ENCODE peak calls at places on chromosome 22, in ten cellular contexts. One of them, this sample, is unnamed.

GRCh38 chr22:33811686-33812085 is 108.6 kb downstream of the LARGE1 start:
- DNase-seq in H9: no peak
- DNase-seq in endothelial cell: no peak
- DNase-seq in psoas muscle: peak; percentile 57
- DNase-seq in tibial nerve: peak; percentile 18
- DNase-seq in MM.1S: no peak
- DNase-seq in right lobe of liver: no peak
- DNase-seq in A673: no peak
- DNase-seq in lower lobe of right lung: no peak
- DNase-seq in astrocyte of the cerebellum: no peak
- DNase-seq in this sample: no peak

GRCh38 chr22:48651036-48651890 is 1176.4 kb downstream of the BRD1 start:
- DNase-seq in right lobe of liver: no peak
- DNase-seq in MM.1S: no peak
- DNase-seq in A673: no peak
- DNase-seq in astrocyte of the cerebellum: no peak
- DNase-seq in psoas muscle: no peak
- DNase-seq in H9: no peak
- DNase-seq in lower lobe of right lung: no peak
- DNase-seq in tibial nerve: no peak
- DNase-seq in endothelial cell: no peak
- DNase-seq in this sample: no peak

GRCh38 chr22:44179989-44180705 is 578 bp upstream of the PARVG start:
- DNase-seq in astrocyte of the cerebellum: no peak
- DNase-seq in MM.1S: no peak
- DNase-seq in tibial nerve: no peak
- DNase-seq in right lobe of liver: no peak
- DNase-seq in A673: no peak
- DNase-seq in endothelial cell: no peak
- DNase-seq in H9: no peak
- DNase-seq in psoas muscle: no peak
- DNase-seq in lower lobe of right lung: no peak
- DNase-seq in this sample: no peak

GRCh38 chr22:46967445-46968358 is 205.3 kb downstream of the TBC1D22A start:
- DNase-seq in tibial nerve: no peak
- DNase-seq in right lobe of liver: no peak
- DNase-seq in H9: no peak
- DNase-seq in MM.1S: no peak
- DNase-seq in lower lobe of right lung: no peak
- DNase-seq in psoas muscle: no peak
- DNase-seq in A673: peak; percentile 74
- DNase-seq in endothelial cell: no peak
- DNase-seq in astrocyte of the cerebellum: peak; percentile 19
- DNase-seq in this sample: no peak

GRCh38 chr22:49674479-49674830 is 153.2 kb downstream of the BRD1 start:
- DNase-seq in endothelial cell: no peak
- DNase-seq in MM.1S: no peak
- DNase-seq in lower lobe of right lung: peak; percentile 10
- DNase-seq in H9: no peak
- DNase-seq in astrocyte of the cerebellum: no peak
- DNase-seq in A673: no peak
- DNase-seq in tibial nerve: no peak
- DNase-seq in psoas muscle: no peak
- DNase-seq in right lobe of liver: no peak
- DNase-seq in this sample: no peak

GRCh38 chr22:44797181-44797720 is 44.9 kb downstream of the ARHGAP8 start:
- DNase-seq in lower lobe of right lung: no peak
- DNase-seq in A673: no peak
- DNase-seq in psoas muscle: no peak
- DNase-seq in astrocyte of the cerebellum: no peak
- DNase-seq in H9: no peak
- DNase-seq in right lobe of liver: no peak
- DNase-seq in tibial nerve: no peak
- DNase-seq in MM.1S: no peak
- DNase-seq in endothelial cell: no peak
- DNase-seq in this sample: no peak

GRCh38 chr22:46703166-46703995 is 34.7 kb downstream of the CERK start:
- DNase-seq in endothelial cell: no peak
- DNase-seq in A673: no peak
- DNase-seq in astrocyte of the cerebellum: no peak
- DNase-seq in tibial nerve: no peak
- DNase-seq in H9: no peak
- DNase-seq in psoas muscle: no peak
- DNase-seq in right lobe of liver: no peak
- DNase-seq in MM.1S: no peak
- DNase-seq in lower lobe of right lung: no peak
- DNase-seq in this sample: no peak

GRCh38 chr22:37253164-37253660 is 9.1 kb upstream of the RAC2 start:
- DNase-seq in tibial nerve: no peak
- DNase-seq in lower lobe of right lung: no peak
- DNase-seq in endothelial cell: no peak
- DNase-seq in MM.1S: no peak
- DNase-seq in A673: peak; percentile 31
- DNase-seq in astrocyte of the cerebellum: no peak
- DNase-seq in H9: no peak
- DNase-seq in right lobe of liver: no peak
- DNase-seq in psoas muscle: no peak
- DNase-seq in this sample: no peak

GRCh38 chr22:22195265-22196017 is 49.1 kb upstream of the VPREB1 start:
- DNase-seq in MM.1S: peak; percentile 97
- DNase-seq in lower lobe of right lung: peak; percentile 74
- DNase-seq in psoas muscle: peak; percentile 41
- DNase-seq in A673: peak; percentile 65
- DNase-seq in H9: peak; percentile 91
- DNase-seq in endothelial cell: peak; percentile 80
- DNase-seq in astrocyte of the cerebellum: peak; percentile 24
- DNase-seq in tibial nerve: peak; percentile 20
- DNase-seq in right lobe of liver: peak; percentile 78
- DNase-seq in this sample: peak; percentile 85
- TF ChIP-seq CTCF in MM.1S: peak; percentile 97
- TF ChIP-seq CTCF in lower lobe of right lung: peak; percentile 84
- TF ChIP-seq CTCF in psoas muscle: peak; percentile 69
- TF ChIP-seq CTCF in A673: peak; percentile 94
- TF ChIP-seq CTCF in H9: peak; percentile 98
- TF ChIP-seq CTCF in endothelial cell: peak; percentile 97
- TF ChIP-seq CTCF in astrocyte of the cerebellum: peak; percentile 79
- TF ChIP-seq CTCF in tibial nerve: peak; percentile 69
- TF ChIP-seq CTCF in right lobe of liver: peak; percentile 93
- TF ChIP-seq CTCF in this sample: peak; percentile 98

DNA sequence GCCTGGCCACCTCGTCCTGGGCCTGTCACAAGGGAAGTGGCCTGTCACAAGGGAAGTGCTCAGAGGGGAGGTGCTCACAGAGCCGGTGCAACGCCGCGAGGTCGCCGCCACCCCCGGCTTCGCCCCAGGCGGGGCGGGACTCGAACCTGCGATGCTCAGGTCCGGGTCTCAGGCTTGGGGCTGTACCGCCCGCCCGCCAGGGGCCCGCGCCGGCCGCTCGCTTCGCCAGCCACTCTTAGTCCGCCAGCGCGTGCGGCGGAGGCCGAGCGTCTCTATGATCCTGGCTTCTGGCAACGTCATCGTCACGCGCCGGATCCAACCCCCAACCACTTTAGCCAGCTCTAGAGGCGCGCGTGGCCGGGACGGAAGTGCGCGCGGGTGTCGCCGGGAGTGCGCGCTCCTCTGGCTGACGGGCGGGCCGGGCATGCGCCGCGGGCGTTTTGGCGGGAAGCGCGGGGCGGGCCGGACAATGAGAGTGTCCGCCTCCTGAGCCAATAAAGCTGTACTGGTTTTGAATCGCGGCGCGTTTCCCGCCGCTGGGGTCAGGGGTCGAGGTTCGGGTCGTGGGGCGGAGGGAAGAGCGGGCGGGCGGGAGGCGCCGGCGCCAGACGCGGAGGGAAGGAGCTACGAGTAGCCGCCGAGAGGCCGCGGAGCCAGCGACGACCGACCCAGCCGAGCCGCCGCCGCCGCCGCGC is at the start of gene TRMT2A:
- DNase-seq in lower lobe of right lung: peak; percentile 99
- DNase-seq in astrocyte of the cerebellum: peak; percentile 96
- DNase-seq in psoas muscle: peak; percentile 99
- DNase-seq in A673: peak; percentile 99
- DNase-seq in tibial nerve: peak; percentile 98
- DNase-seq in endothelial cell: peak; percentile 99
- DNase-seq in MM.1S: peak; percentile 99
- DNase-seq in H9: peak; percentile 98
- DNase-seq in right lobe of liver: peak; percentile 97
- DNase-seq in this sample: peak; percentile 99
- TF ChIP-seq CTCF in lower lobe of right lung: peak; percentile 32
- TF ChIP-seq CTCF in astrocyte of the cerebellum: no peak
- TF ChIP-seq CTCF in psoas muscle: no peak
- TF ChIP-seq CTCF in A673: peak; percentile 32
- TF ChIP-seq CTCF in tibial nerve: no peak
- TF ChIP-seq CTCF in endothelial cell: no peak
- TF ChIP-seq CTCF in MM.1S: peak; percentile 38
- TF ChIP-seq CTCF in H9: peak; percentile 34
- TF ChIP-seq CTCF in right lobe of liver: no peak
- TF ChIP-seq CTCF in this sample: no peak

GRCh38 chr22:40512426-40513136 is 123.9 kb downstream of the MRTFA start:
- DNase-seq in lower lobe of right lung: no peak
- DNase-seq in endothelial cell: no peak
- DNase-seq in MM.1S: no peak
- DNase-seq in right lobe of liver: no peak
- DNase-seq in A673: peak; percentile 59
- DNase-seq in astrocyte of the cerebellum: peak; percentile 99
- DNase-seq in psoas muscle: no peak
- DNase-seq in H9: no peak
- DNase-seq in tibial nerve: no peak
- DNase-seq in this sample: no peak

GRCh38 chr22:40510965-40511364 is 125.6 kb downstream of the MRTFA start:
- DNase-seq in astrocyte of the cerebellum: no peak
- DNase-seq in tibial nerve: no peak
- DNase-seq in A673: no peak
- DNase-seq in lower lobe of right lung: no peak
- DNase-seq in right lobe of liver: no peak
- DNase-seq in H9: no peak
- DNase-seq in MM.1S: no peak
- DNase-seq in endothelial cell: no peak
- DNase-seq in psoas muscle: no peak
- DNase-seq in this sample: no peak

GRCh38 chr22:40509401-40510134 is 127.0 kb downstream of the MRTFA start:
- DNase-seq in tibial nerve: no peak
- DNase-seq in psoas muscle: peak; percentile 36
- DNase-seq in right lobe of liver: no peak
- DNase-seq in H9: no peak
- DNase-seq in lower lobe of right lung: no peak
- DNase-seq in MM.1S: no peak
- DNase-seq in endothelial cell: no peak
- DNase-seq in A673: no peak
- DNase-seq in astrocyte of the cerebellum: peak; percentile 94
- DNase-seq in this sample: no peak

GRCh38 chr22:40507491-40507890 is 129.0 kb downstream of the MRTFA start:
- DNase-seq in astrocyte of the cerebellum: no peak
- DNase-seq in right lobe of liver: no peak
- DNase-seq in tibial nerve: no peak
- DNase-seq in H9: no peak
- DNase-seq in A673: no peak
- DNase-seq in endothelial cell: no peak
- DNase-seq in lower lobe of right lung: no peak
- DNase-seq in MM.1S: no peak
- DNase-seq in psoas muscle: no peak
- DNase-seq in this sample: no peak

GRCh38 chr22:40511604-40512003 is 124.9 kb downstream of the MRTFA start:
- DNase-seq in A673: no peak
- DNase-seq in lower lobe of right lung: no peak
- DNase-seq in psoas muscle: peak; percentile 24
- DNase-seq in endothelial cell: no peak
- DNase-seq in tibial nerve: no peak
- DNase-seq in MM.1S: no peak
- DNase-seq in astrocyte of the cerebellum: no peak
- DNase-seq in H9: no peak
- DNase-seq in right lobe of liver: no peak
- DNase-seq in this sample: no peak
- TF ChIP-seq CTCF in A673: no peak
- TF ChIP-seq CTCF in lower lobe of right lung: no peak
- TF ChIP-seq CTCF in psoas muscle: peak; percentile 43
- TF ChIP-seq CTCF in endothelial cell: no peak
- TF ChIP-seq CTCF in tibial nerve: no peak
- TF ChIP-seq CTCF in MM.1S: no peak
- TF ChIP-seq CTCF in astrocyte of the cerebellum: no peak
- TF ChIP-seq CTCF in H9: no peak
- TF ChIP-seq CTCF in right lobe of liver: no peak
- TF ChIP-seq CTCF in this sample: no peak

GRCh38 chr22:29521526-29521925 is 32.0 kb downstream of the THOC5 start:
- DNase-seq in H9: no peak
- DNase-seq in MM.1S: no peak
- DNase-seq in endothelial cell: no peak
- DNase-seq in tibial nerve: no peak
- DNase-seq in lower lobe of right lung: no peak
- DNase-seq in psoas muscle: no peak
- DNase-seq in right lobe of liver: no peak
- DNase-seq in astrocyte of the cerebellum: no peak
- DNase-seq in A673: no peak
- DNase-seq in this sample: no peak

GRCh38 chr22:29523761-29524160 is 29.8 kb downstream of the THOC5 start:
- DNase-seq in tibial nerve: no peak
- DNase-seq in psoas muscle: no peak
- DNase-seq in H9: no peak
- DNase-seq in lower lobe of right lung: no peak
- DNase-seq in A673: no peak
- DNase-seq in MM.1S: no peak
- DNase-seq in endothelial cell: no peak
- DNase-seq in astrocyte of the cerebellum: no peak
- DNase-seq in right lobe of liver: no peak
- DNase-seq in this sample: no peak

GRCh38 chr22:29528144-29528543 is 25.4 kb downstream of the THOC5 start:
- DNase-seq in A673: no peak
- DNase-seq in tibial nerve: no peak
- DNase-seq in H9: no peak
- DNase-seq in endothelial cell: no peak
- DNase-seq in astrocyte of the cerebellum: no peak
- DNase-seq in MM.1S: no peak
- DNase-seq in lower lobe of right lung: no peak
- DNase-seq in psoas muscle: no peak
- DNase-seq in right lobe of liver: no peak
- DNase-seq in this sample: no peak

GRCh38 chr22:29520851-29521250 is 32.7 kb downstream of the THOC5 start:
- DNase-seq in right lobe of liver: no peak
- DNase-seq in psoas muscle: no peak
- DNase-seq in endothelial cell: no peak
- DNase-seq in tibial nerve: no peak
- DNase-seq in A673: no peak
- DNase-seq in lower lobe of right lung: no peak
- DNase-seq in MM.1S: no peak
- DNase-seq in H9: no peak
- DNase-seq in astrocyte of the cerebellum: peak; percentile 26
- DNase-seq in this sample: no peak

DNA sequence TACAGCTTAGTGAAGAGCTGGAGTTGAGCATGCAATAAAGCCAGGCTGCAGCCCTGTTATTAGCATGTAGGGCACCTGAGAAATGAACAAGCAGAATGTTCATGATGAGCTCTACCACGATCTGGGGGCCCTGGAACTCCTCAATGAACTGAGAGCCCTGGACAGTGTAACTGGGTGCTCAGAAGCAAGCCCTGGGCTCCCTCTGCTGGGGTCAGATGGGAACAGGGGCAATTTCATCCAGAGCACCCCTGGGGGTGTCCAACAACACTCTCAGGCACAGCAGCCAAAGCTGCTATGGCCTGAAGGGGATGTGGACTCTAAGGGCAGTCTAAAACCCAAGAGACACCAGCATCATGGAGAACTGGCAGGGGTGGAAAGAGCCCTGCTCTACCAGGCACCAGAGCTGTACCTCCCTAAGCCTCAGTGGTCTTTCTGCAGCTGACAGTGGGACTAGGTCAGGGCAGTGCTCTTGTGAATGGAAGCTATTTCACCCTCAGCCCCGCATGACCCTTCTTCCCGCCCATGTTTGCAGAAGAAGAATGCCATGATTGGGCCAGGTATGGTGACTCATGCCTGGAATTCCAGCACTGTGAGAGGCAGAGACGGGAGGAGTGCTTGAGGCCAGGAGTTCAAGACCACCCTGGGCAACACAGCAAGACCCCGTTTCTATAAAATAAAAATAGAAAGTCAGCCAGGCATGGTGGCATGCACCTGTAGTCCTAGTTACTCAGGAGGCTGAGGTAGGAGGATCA is 28.9 kb downstream of the THOC5 start:
- DNase-seq in MM.1S: peak; percentile 7
- DNase-seq in H9: peak; percentile 43
- DNase-seq in endothelial cell: peak; percentile 51
- DNase-seq in tibial nerve: no peak
- DNase-seq in psoas muscle: no peak
- DNase-seq in lower lobe of right lung: no peak
- DNase-seq in right lobe of liver: peak; percentile 38
- DNase-seq in A673: peak; percentile 21
- DNase-seq in astrocyte of the cerebellum: no peak
- DNase-seq in this sample: peak; percentile 55
- TF ChIP-seq CTCF in MM.1S: peak; percentile 46
- TF ChIP-seq CTCF in H9: peak; percentile 67
- TF ChIP-seq CTCF in endothelial cell: peak; percentile 12
- TF ChIP-seq CTCF in tibial nerve: peak; percentile 13
- TF ChIP-seq CTCF in psoas muscle: peak; percentile 33
- TF ChIP-seq CTCF in lower lobe of right lung: peak; percentile 15
- TF ChIP-seq CTCF in right lobe of liver: peak; percentile 35
- TF ChIP-seq CTCF in A673: peak; percentile 46
- TF ChIP-seq CTCF in astrocyte of the cerebellum: peak; percentile 46
- TF ChIP-seq CTCF in this sample: peak; percentile 37

This sample was measured in GM13976.